ENCODE peak calls at places on chromosomes 4 and X, in nine cellular contexts. H is lower lobe of right lung, V is progenitor cell of endocrine pancreas, L is GM13976, S is right atrium auricular region, B is esophagus muscularis mucosa, F is mucosa of descending colon, K is GM13977, G is IMR-90. Z is an unnamed sample.

GRCh38 chr4:169955521-169955920 is 70.7 kb downstream of the MFAP3L start:
- DNase-seq in K (no peak), F (no peak), L (no peak), V (no peak), B (no peak), H (no peak), S (no peak), G (no peak), Z (no peak)

GRCh38 chr4:20341121-20341758 is 89.5 kb downstream of the SLIT2 start:
- DNase-seq in S (no peak), V (no peak), K (no peak), H (no peak), B (no peak), F (no peak), L (no peak), G (no peak), Z (no peak)

GRCh38 chrX:40175416-40176255 is 77.9 kb upstream of the BCOR start:
- DNase-seq in S (peak), L (peak), H (peak), K (peak), B (no peak), F (peak), G (no peak), V (no peak), Z (peak)

GRCh38 chr4:102268355-102268754 is 76.9 kb downstream of the SLC39A8 start:
- DNase-seq in K (no peak), F (no peak), L (no peak), V (no peak), S (no peak), B (no peak), H (no peak), G (no peak), Z (no peak)

GRCh38 chr4:152709675-152710438 is 30.1 kb upstream of the TMEM154 start:
- DNase-seq in G (no peak), V (no peak), B (no peak), L (peak), H (no peak), S (no peak), F (no peak), K (peak), Z (peak)

GRCh38 chr4:119785963-119786362 is 157.4 kb upstream of the PDE5A start:
- DNase-seq in S (no peak), V (no peak), B (no peak), G (peak), L (no peak), H (no peak), F (no peak), K (no peak), Z (no peak)

GRCh38 chr4:159476886-159477285 is 374.0 kb downstream of the RAPGEF2 start:
- DNase-seq in L (no peak), H (no peak), K (no peak), G (no peak), S (no peak), F (no peak), V (no peak), B (no peak), Z (no peak)

GRCh38 chrX:53357799-53358530 is 64.5 kb downstream of the SMC1A start:
- DNase-seq in S (no peak), V (no peak), H (no peak), G (peak), K (no peak), F (no peak), L (no peak), B (no peak), Z (no peak)

GRCh38 chr4:144868309-144868708 is 222.4 kb downstream of the HHIP start:
- DNase-seq in K (no peak), S (no peak), H (no peak), L (no peak), V (no peak), F (no peak), G (no peak), B (no peak), Z (no peak)

GRCh38 chrX:120446503-120446902 is 22.6 kb downstream of the LAMP2 start:
- DNase-seq in F (no peak), H (no peak), S (no peak), V (no peak), L (no peak), B (no peak), K (no peak), G (peak), Z (no peak)

GRCh38 chrX:94252204-94252603 is 578.2 kb downstream of the FAM133A start:
- DNase-seq in H (no peak), B (no peak), G (no peak), V (no peak), F (no peak), L (no peak), S (no peak), K (no peak), Z (no peak)

GRCh38 chr4:107442538-107443083 is 277.4 kb downstream of the PAPSS1 start:
- DNase-seq in H (no peak), G (no peak), K (no peak), B (no peak), V (no peak), F (no peak), S (no peak), L (no peak), Z (no peak)

GRCh38 chrX:134792077-134792476 is 133.8 kb upstream of the PLAC1 start:
- DNase-seq in B (no peak), G (peak), H (no peak), K (no peak), F (no peak), V (no peak), S (no peak), L (no peak), Z (no peak)

GRCh38 chr4:168695288-168695687 is 198.4 kb downstream of the PALLD start:
- DNase-seq in S (no peak), H (no peak), F (no peak), K (no peak), L (no peak), B (no peak), V (no peak), G (no peak), Z (no peak)

GRCh38 chrX:20060961-20061868 is 55.5 kb downstream of the MAP7D2 start:
- DNase-seq in S (no peak), K (no peak), V (no peak), B (no peak), F (peak), G (no peak), L (no peak), H (no peak), Z (no peak)

GRCh38 chr4:75708218-75708691 is 16.1 kb upstream of the USO1 start:
- DNase-seq in S (no peak), K (peak), G (no peak), F (no peak), V (no peak), B (no peak), H (no peak), L (peak), Z (no peak)

GRCh38 chrX:40083120-40083978 is 14.4 kb downstream of the BCOR start:
- DNase-seq in F (peak), G (no peak), S (no peak), V (peak), L (peak), K (no peak), B (no peak), H (peak), Z (peak)

GRCh38 chr4:72887152-72887551 is 182.4 kb downstream of the COX18 start:
- DNase-seq in B (no peak), H (no peak), L (no peak), G (no peak), F (no peak), S (no peak), V (no peak), K (no peak), Z (no peak)

GRCh38 chrX:13638021-13638420 is 14.9 kb upstream of the TCEANC start:
- DNase-seq in K (no peak), F (no peak), G (no peak), B (no peak), L (no peak), V (no peak), S (no peak), H (no peak), Z (no peak)

GRCh38 chr4:147916351-147916750 is 184.5 kb downstream of the ARHGAP10 start:
- DNase-seq in K (no peak), L (no peak), V (no peak), B (no peak), H (no peak), S (no peak), F (no peak), G (no peak), Z (no peak)

GRCh38 chr4:27318740-27319139 is 458.1 kb downstream of the STIM2 start:
- DNase-seq in F (no peak), K (peak), V (no peak), H (no peak), G (peak), S (no peak), B (no peak), L (peak), Z (peak)

GRCh38 chrX:22135994-22136684 is 104.0 kb downstream of the PHEX start:
- DNase-seq in F (no peak), K (peak), G (peak), V (no peak), B (no peak), L (peak), H (no peak), S (no peak), Z (peak)
- TF ChIP-seq CTCF in F (peak), K (peak), G (peak), V (peak), B (peak), L (peak), H (peak), S (peak), Z (peak)

GRCh38 chr4:41044165-41044564 is 170.2 kb downstream of the APBB2 start:
- DNase-seq in K (no peak), V (no peak), G (no peak), L (no peak), B (no peak), F (no peak), H (no peak), S (no peak), Z (no peak)
- TF ChIP-seq CTCF in K (no peak), V (no peak), G (no peak), L (no peak), B (no peak), F (no peak), H (no peak), S (peak), Z (no peak)

GRCh38 chrX:38970074-38970473 is 168.8 kb downstream of the MID1IP1 start:
- DNase-seq in L (no peak), H (no peak), S (no peak), G (no peak), K (no peak), B (no peak), F (no peak), V (no peak), Z (no peak)
- TF ChIP-seq CTCF in L (no peak), H (no peak), S (no peak), G (no peak), K (no peak), B (no peak), F (no peak), V (no peak), Z (no peak)

GRCh38 chrX:154399527-154400368 is 1.6 kb downstream of the RPL10 start:
- DNase-seq in V (no peak), S (no peak), F (no peak), L (no peak), B (no peak), H (no peak), G (no peak), K (no peak), Z (no peak)
- TF ChIP-seq CTCF in V (no peak), S (no peak), F (no peak), L (no peak), B (no peak), H (no peak), G (no peak), K (no peak), Z (no peak)

DNA sequence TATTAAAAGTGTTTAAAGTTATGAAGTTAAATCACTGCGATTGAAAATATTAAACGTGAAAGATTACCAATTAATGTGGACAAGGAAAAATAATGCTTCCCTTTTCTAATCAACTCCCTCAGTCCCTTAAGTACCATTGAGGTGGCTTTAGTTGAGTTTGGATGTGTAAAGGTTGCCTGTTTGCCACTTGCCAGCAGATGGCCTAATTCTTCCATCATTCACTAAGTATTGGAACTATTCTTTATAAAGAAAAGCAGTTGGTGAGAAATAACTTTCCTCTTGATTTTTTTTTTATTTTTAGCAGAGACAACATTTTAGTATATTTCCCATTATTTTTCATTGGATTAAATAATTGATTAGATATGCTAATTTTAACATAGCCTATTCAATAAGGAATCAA is 295.9 kb upstream of the TACR3 start:
- DNase-seq in S (no peak), H (no peak), F (no peak), K (peak), B (no peak), V (no peak), L (no peak), G (no peak), Z (no peak)
- TF ChIP-seq CTCF in S (peak), H (no peak), F (no peak), K (peak), B (no peak), V (peak), L (peak), G (no peak), Z (no peak)

GRCh38 chrX:17046478-17047097 is 100.1 kb downstream of the REPS2 start:
- DNase-seq in F (no peak), S (no peak), B (no peak), L (peak), V (peak), G (peak), K (peak), H (no peak), Z (peak)
- TF ChIP-seq CTCF in F (peak), S (peak), B (peak), L (peak), V (peak), G (peak), K (peak), H (peak), Z (peak)

DNA sequence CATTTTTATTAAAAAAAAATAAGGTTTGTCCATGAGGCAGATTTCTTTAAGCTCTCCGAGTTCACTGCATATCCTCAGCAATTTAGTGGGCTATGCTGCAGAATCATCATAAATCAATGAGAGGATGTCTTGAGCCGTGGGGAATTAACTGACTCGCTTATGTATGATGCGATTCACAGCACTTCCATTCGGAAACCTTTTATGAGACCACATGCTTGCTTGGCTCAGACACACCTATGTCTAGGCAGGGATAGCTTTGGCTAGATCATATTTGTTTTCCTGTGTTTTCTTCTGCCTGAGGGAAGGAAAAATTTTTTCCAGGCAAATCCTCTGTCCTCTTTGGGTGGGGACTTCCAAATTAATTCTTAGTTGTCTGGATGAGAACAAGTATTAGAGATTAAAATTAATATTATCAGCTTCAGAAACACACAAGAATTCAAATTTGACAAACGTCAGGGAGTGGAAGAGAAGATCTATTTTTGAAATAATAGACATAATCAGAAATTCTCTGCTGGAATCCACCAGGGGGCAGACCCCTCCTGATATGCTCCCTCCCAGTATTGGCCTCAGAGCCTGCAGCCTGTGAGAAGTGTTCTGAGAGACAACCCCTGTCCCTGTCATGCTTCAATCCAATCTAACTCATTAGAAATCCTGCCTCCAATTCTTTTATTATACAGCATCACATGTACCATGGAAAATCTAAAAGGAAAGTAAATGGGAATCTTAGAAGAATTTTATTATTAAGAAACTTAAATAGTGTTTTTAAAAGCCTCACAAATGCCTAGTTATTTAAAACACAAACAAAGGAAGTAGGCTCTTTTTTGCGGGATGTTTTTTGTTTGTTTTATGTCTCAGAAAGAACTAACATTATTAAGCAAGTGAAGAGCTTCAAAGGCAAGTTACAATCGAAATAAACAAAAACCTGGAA is 345.1 kb upstream of the TACR3 start:
- DNase-seq in G (no peak), K (peak), B (no peak), S (no peak), H (peak), V (peak), L (peak), F (no peak), Z (peak)
- TF ChIP-seq CTCF in G (no peak), K (peak), B (peak), S (peak), H (peak), V (peak), L (peak), F (no peak), Z (peak)

DNA sequence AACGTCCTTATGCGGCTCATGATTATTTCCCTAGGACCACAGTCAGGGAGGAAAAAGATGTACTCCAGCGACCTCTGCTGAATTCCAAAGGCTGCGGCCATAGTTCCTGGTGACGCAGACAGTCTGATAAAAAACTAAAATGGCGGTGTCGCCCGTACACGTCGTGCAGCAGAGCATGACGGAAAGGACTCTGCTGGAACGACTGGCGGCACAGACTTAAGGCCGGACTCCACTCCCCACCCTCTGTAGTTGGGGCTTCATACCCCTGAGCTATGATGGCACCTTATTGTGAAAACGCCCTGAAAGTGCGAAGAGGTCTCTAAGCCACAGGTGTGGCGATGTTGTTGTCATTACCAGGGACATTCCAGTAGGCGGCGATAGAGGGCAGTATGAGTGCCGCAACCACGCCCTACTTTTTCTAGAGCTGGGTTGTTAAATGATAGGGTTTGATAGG is 90.0 kb upstream of the EDA2R start:
- DNase-seq in H (peak), K (peak), G (peak), L (peak), S (no peak), F (peak), V (peak), B (no peak), Z (peak)
- TF ChIP-seq CTCF in H (peak), K (peak), G (peak), L (peak), S (peak), F (peak), V (peak), B (peak), Z (peak)

GRCh38 chrX:102154218-102154860 is 1.4 kb downstream of the BEX5 start:
- DNase-seq in K (no peak), F (no peak), V (no peak), H (no peak), B (no peak), G (no peak), L (no peak), S (no peak), Z (no peak)
- TF ChIP-seq CTCF in K (peak), F (no peak), V (peak), H (peak), B (no peak), G (no peak), L (no peak), S (peak), Z (no peak)

Z was measured in GM20000.